ENCODE peak calls at places on chromosomes 11 and 22, in four cellular contexts. W is CD4-positive, CD25-positive, alpha-beta regulatory T cell; A is T-helper 1 cell; V is C1 segment of cervical spinal cord. I is an unnamed sample.

GRCh38 chr22:28018461-28018927 is 99.4 kb upstream of the PITPNB start:
- DNase-seq in W (no peak), A (no peak), V (no peak), I (no peak)

GRCh38 chr11:118641463-118642019 is 34.1 kb downstream of the PHLDB1 start:
- DNase-seq in W (no peak), A (no peak), V (no peak), I (no peak)

GRCh38 chr11:95088946-95089619 is 563 bp upstream of the ENDOD1 start:
- DNase-seq in W (no peak), A (no peak), V (no peak), I (no peak)

GRCh38 chr11:9002920-9003572 is 755 bp downstream of the NRIP3 start:
- DNase-seq in W (no peak), A (no peak), V (no peak), I (peak)

GRCh38 chr11:46493786-46494185 is 100.0 kb downstream of the AMBRA1 start:
- DNase-seq in W (no peak), A (no peak), V (no peak), I (no peak)

GRCh38 chr11:75135021-75135650 is 15.8 kb upstream of the SLCO2B1 start:
- DNase-seq in W (no peak), A (no peak), V (no peak), I (no peak)

GRCh38 chr22:27947461-27947860 is 28.4 kb upstream of the PITPNB start:
- DNase-seq in W (no peak), A (no peak), V (no peak), I (no peak)

GRCh38 chr11:20112291-20113146 is 47.8 kb downstream of the DBX1 start:
- DNase-seq in W (no peak), A (no peak), V (peak), I (peak)

GRCh38 chr11:84137960-84138359 is 851.8 kb upstream of the CCDC90B start:
- DNase-seq in W (no peak), A (no peak), V (no peak), I (no peak)

GRCh38 chr11:111379500-111380136 is 543 bp upstream of the POU2AF1 start:
- DNase-seq in W (no peak), A (no peak), V (no peak), I (no peak)

GRCh38 chr11:34380696-34381095 is 22.9 kb upstream of the ABTB2 start:
- DNase-seq in W (no peak), A (no peak), V (no peak), I (peak)

GRCh38 chr22:49404020-49404419 is 423.7 kb downstream of the BRD1 start:
- DNase-seq in W (no peak), A (no peak), V (no peak), I (no peak)

GRCh38 chr22:25485626-25486545 is 78.6 kb upstream of the GRK3 start:
- DNase-seq in W (no peak), A (no peak), V (no peak), I (no peak)

GRCh38 chr11:109121173-109121938 is 300.6 kb upstream of the C11orf87 start:
- DNase-seq in W (no peak), A (no peak), V (no peak), I (no peak)

GRCh38 chr22:21947040-21948014 is 5.3 kb downstream of the PPM1F start:
- DNase-seq in W (no peak), A (no peak), V (no peak), I (peak)

I was measured in EH.